ENCODE peak calls at places on chromosomes 3 and 15, in eight cellular contexts. R is NCI-H1105; D is AG08395; T is brain microvascular endothelial cell; U is erythroblast; G is GM23338; S is stimulated activated naive CD8-positive, alpha-beta T cell treated with anti-CD3 and anti-CD28 coated beads, Interleukin-15, Interleukin-2, amounts not matched to agents 100 U/mL and 50 U/mL, for 24 hours; P is HS-27A. A is an unnamed sample.

GRCh38 chr3:117195034-117195433 is 485.5 kb downstream of the TUSC7 start:
- DNase-seq in G (no peak), U (no peak), T (no peak), S (no peak), P (no peak), R (no peak), D (no peak), A (no peak)

GRCh38 chr15:52657338-52657737 is 21.9 kb downstream of the ATOSA start:
- DNase-seq in U (no peak), D (peak; percentile 63), G (no peak), S (no peak), R (no peak), P (no peak), T (peak; percentile 70), A (no peak)

GRCh38 chr3:179026636-179027035 is 45.0 kb downstream of the ZMAT3 start:
- DNase-seq in D (no peak), S (no peak), R (no peak), P (no peak), T (peak; percentile 68), U (no peak), G (no peak), A (no peak)

GRCh38 chr3:101809178-101810022 is 30.4 kb downstream of the NXPE3 start:
- DNase-seq in R (no peak), U (peak; percentile 44), G (peak; percentile 69), D (peak; percentile 43), P (peak; percentile 35), T (peak; percentile 29), S (peak; percentile 25), A (peak; percentile 18)

GRCh38 chr3:40258555-40258954 is 51.0 kb upstream of the EIF1B start:
- DNase-seq in D (peak; percentile 25), R (no peak), T (peak; percentile 6), U (no peak), S (no peak), G (peak; percentile 33), P (no peak), A (no peak)

GRCh38 chr3:45646051-45646585 is 43.1 kb upstream of the SACM1L start:
- DNase-seq in G (no peak), P (no peak), D (no peak), R (no peak), S (no peak), U (no peak), T (no peak), A (no peak)

GRCh38 chr3:38177175-38177574 is 11.8 kb downstream of the OXSR1 start:
- DNase-seq in U (no peak), D (no peak), G (no peak), R (no peak), T (no peak), S (no peak), P (no peak), A (no peak)

GRCh38 chr15:52140646-52141045 is 28.1 kb upstream of the BCL2L10 start:
- DNase-seq in S (no peak), R (no peak), D (no peak), P (no peak), G (peak; percentile 7), U (no peak), T (no peak), A (no peak)

GRCh38 chr15:80003171-80003570 is 32.2 kb upstream of the BCL2A1 start:
- DNase-seq in D (no peak), G (peak; percentile 35), U (no peak), P (no peak), R (no peak), S (no peak), T (no peak), A (no peak)

GRCh38 chr15:87577336-87577735 is 679.2 kb downstream of the NTRK3 start:
- DNase-seq in T (no peak), G (no peak), P (no peak), D (no peak), S (no peak), U (no peak), R (no peak), A (no peak)

GRCh38 chr15:65400760-65401606 is 21.8 kb downstream of the IGDCC4 start:
- DNase-seq in T (peak; percentile 70), R (peak; percentile 93), D (peak; percentile 93), G (peak; percentile 97), U (peak; percentile 47), P (no peak), S (peak; percentile 69), A (peak; percentile 58)

GRCh38 chr3:122299872-122300460 is 25.1 kb upstream of the CSTA start:
- DNase-seq in R (no peak), S (peak; percentile 50), T (peak; percentile 47), U (peak; percentile 46), D (no peak), G (peak; percentile 75), P (no peak), A (no peak)

GRCh38 chr15:84604804-84605203 is 4.0 kb downstream of the ZSCAN2 start:
- DNase-seq in G (no peak), S (peak; percentile 74), D (no peak), T (no peak), U (no peak), R (no peak), P (no peak), A (no peak)

GRCh38 chr3:135736740-135737139 is 228.8 kb upstream of the PPP2R3A start:
- DNase-seq in G (peak; percentile 97), S (peak; percentile 12), P (no peak), U (peak; percentile 22), T (peak; percentile 1), R (no peak), D (no peak), A (no peak)

GRCh38 chr15:74252291-74253080 is 16.4 kb downstream of the CCDC33 start:
- DNase-seq in P (no peak), G (no peak), D (peak; percentile 35), U (no peak), R (no peak), T (peak; percentile 44), S (no peak), A (peak; percentile 19)

GRCh38 chr15:26731965-26732364 is 40.9 kb downstream of the GABRB3 start:
- DNase-seq in G (no peak), S (no peak), D (no peak), P (no peak), R (no peak), T (no peak), U (no peak), A (no peak)

GRCh38 chr3:73365756-73366397 is 258.9 kb downstream of the PDZRN3 start:
- DNase-seq in D (peak; percentile 92), G (no peak), S (no peak), P (no peak), T (peak; percentile 1), U (no peak), R (no peak), A (peak; percentile 45)

GRCh38 chr3:125107861-125108567 is 52.2 kb upstream of the HEG1 start:
- DNase-seq in P (no peak), U (peak; percentile 24), R (no peak), D (peak; percentile 76), T (peak; percentile 74), S (no peak), G (no peak), A (no peak)

GRCh38 chr3:58564456-58565160 is 12.6 kb downstream of the FAM107A start:
- DNase-seq in D (peak; percentile 86), R (no peak), U (no peak), G (no peak), S (no peak), T (peak; percentile 80), P (peak; percentile 91), A (no peak)

GRCh38 chr3:15520804-15521572 is 518 bp downstream of the COLQ start:
- DNase-seq in T (no peak), G (no peak), R (no peak), D (no peak), P (no peak), U (no peak), S (no peak), A (no peak)

A was measured in NCI-H446 treated with DMSO at 0.1 percent for 48 hours.